ENCODE peak calls at places on chromosomes 2 and 18, in six cellular contexts. J is colonic mucosa, E is tibial nerve, H is A549, X is ascending aorta, K is IMR-90. P is an unnamed sample. For H3K4me1, the result is how much of the 10 kb centered on the place peaks cover.

GRCh38 chr2:201182650-201183372 is at the start of gene CASP10:
- DNase-seq in J (peak), E (no peak), H (peak), K (peak), X (no peak), P (no peak)

GRCh38 chr2:128346811-128347558 is 28.3 kb upstream of the HS6ST1 start:
- DNase-seq in J (no peak), H (no peak), X (no peak), E (no peak), K (no peak), P (no peak)

GRCh38 chr2:195559431-195559914 is 97.6 kb upstream of the SLC39A10 start:
- DNase-seq in H (no peak), X (no peak), E (no peak), K (peak), J (peak), P (no peak)

GRCh38 chr2:173062806-173063205 is 12.8 kb upstream of the MAP3K20 start:
- DNase-seq in E (no peak), K (peak), J (no peak), H (no peak), X (no peak), P (no peak)

GRCh38 chr2:6757215-6757614 is 108.5 kb downstream of the CMPK2 start:
- DNase-seq in J (no peak), X (no peak), E (no peak), K (no peak), H (no peak), P (no peak)

GRCh38 chr18:55404811-55405654 is 183.0 kb downstream of the TCF4 start:
- DNase-seq in H (no peak), K (no peak), X (no peak), E (no peak), J (no peak), P (no peak)

GRCh38 chr2:14756981-14757657 is 124.6 kb downstream of the LRATD1 start:
- DNase-seq in H (no peak), X (no peak), J (no peak), E (no peak), K (peak), P (no peak)

GRCh38 chr2:232523682-232524597 is 2.0 kb upstream of the CHRND start:
- DNase-seq in X (no peak), K (peak), E (no peak), H (peak), J (peak), P (no peak)

GRCh38 chr18:25737710-25738251 is 352.6 kb downstream of the SS18 start:
- DNase-seq in E (peak), J (no peak), X (no peak), K (peak), H (no peak), P (no peak)

GRCh38 chr2:218406949-218407703 is 7.5 kb downstream of the CTDSP1 start:
- DNase-seq in E (peak), X (peak), K (peak), H (no peak), J (peak), P (peak)

GRCh38 chr2:101120124-101120996 is 30.8 kb downstream of the TBC1D8 start:
- DNase-seq in K (peak), J (peak), E (peak), H (peak), X (peak), P (peak)

GRCh38 chr2:121074322-121074932 is 210.6 kb downstream of the TFCP2L1 start:
- DNase-seq in X (no peak), J (no peak), K (no peak), E (no peak), H (no peak), P (no peak)

DNA sequence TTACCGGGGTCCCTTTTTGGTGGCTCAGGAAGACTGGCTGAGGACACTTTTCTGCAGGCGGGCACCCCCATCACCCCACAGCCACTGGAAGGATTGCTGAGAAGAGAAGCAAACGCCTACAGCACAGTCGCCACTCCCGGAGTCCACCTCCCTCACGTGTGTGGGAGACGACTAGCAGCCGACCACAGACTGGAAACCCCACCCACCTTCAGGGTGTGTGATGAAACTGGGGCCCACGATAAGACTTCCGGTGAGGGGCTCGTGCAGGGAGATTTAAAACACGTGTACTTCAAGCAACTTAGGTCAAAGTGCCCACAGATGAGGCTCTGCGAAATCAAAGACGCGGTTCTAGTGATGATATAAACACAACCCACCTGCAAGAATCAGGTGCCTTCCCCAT is 26.3 kb downstream of the MBP start:
- DNase-seq in E (no peak), K (no peak), J (no peak), X (no peak), H (no peak), P (no peak)
- H3K4me1 ChIP-seq in E (half or more), K (under half), J (under half), X (under half), H (half or more), P (half or more)

GRCh38 chr2:126972272-126972626 is 73.6 kb downstream of the TEX51 start:
- DNase-seq in J (no peak), H (no peak), X (no peak), E (no peak), K (no peak), P (no peak)
- H3K4me3 ChIP-seq in J (peak), H (peak), X (peak), E (peak), K (no peak), P (peak)

DNA sequence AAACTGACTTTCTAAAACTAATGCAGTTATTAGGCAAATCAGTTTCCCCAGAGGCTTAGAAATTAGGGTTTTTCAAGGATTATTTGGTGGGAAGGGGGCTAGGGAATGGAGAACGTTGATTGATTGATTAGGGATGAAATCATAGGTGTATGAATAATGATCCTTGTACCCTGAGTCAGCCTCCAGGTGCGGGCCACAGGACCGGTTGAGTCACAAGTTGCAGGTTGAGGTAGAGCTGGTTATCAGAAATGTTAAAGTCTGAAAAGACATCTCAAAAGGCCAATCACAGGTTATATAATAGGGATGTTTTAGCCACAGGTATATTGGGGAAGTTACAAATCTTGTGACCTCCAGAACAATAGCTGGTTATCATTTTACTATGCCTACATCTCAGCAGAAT is 341.8 kb upstream of the GULP1 start:
- DNase-seq in E (no peak), J (no peak), K (no peak), X (no peak), H (no peak), P (no peak)
- TF ChIP-seq CTCF in E (no peak), J (no peak), K (no peak), X (no peak), H (no peak), P (no peak)

DNA sequence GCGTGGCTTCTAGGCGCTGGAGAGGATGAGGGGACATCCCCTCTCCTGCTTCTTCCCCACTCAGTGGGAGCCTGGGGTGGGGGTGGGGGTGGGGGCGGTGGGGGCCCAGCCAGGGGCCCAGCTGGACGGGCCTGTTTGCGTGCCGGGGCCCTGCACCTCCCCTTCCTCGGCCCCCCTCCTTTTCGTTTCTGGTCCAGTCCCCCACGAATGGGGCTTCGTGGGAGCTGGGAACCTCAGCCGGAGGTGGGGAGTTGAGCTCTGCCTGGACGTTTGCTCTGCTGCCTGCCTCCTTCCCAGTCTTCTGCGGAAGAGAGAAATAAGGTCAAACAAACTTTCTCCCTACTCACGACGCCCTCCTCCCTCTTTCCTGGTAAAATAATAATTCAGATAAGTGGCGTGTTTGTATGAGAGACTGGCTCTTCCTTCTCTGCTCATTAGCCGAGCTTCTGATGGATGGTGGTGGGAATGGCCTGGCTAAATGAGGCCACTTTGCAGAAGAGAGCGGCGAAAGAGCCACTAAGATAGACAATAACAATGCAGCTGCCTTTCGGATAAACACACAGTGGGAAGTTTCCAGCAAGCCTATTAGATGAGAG is 782 bp downstream of the MTA3 start:
- DNase-seq in X (no peak), J (peak), K (peak), H (peak), E (no peak), P (peak)
- H3K4me1 ChIP-seq in X (under half), J (under half), K (under half), H (under half), E (under half), P (under half)

GRCh38 chr2:74499269-74499939 is at the start of gene LBX2:
- DNase-seq in J (peak), K (no peak), X (no peak), H (no peak), E (no peak), P (no peak)

GRCh38 chr2:74496997-74497776 is 2.2 kb downstream of the LBX2 start:
- DNase-seq in J (no peak), K (no peak), E (no peak), H (no peak), X (no peak), P (no peak)

GRCh38 chr2:74497777-74498499 is 1.5 kb downstream of the LBX2 start:
- DNase-seq in H (no peak), X (no peak), J (peak), K (no peak), E (no peak), P (no peak)

GRCh38 chr2:74499940-74500577 is 656 bp upstream of the LBX2 start:
- DNase-seq in E (no peak), K (no peak), X (no peak), H (no peak), J (no peak), P (no peak)

GRCh38 chr2:74498500-74499268 is 719 bp downstream of the LBX2 start:
- DNase-seq in K (no peak), E (no peak), J (peak), H (no peak), X (no peak), P (no peak)
- H3K4me3 ChIP-seq in K (peak), E (peak), J (peak), H (no peak), X (peak), P (peak)

DNA sequence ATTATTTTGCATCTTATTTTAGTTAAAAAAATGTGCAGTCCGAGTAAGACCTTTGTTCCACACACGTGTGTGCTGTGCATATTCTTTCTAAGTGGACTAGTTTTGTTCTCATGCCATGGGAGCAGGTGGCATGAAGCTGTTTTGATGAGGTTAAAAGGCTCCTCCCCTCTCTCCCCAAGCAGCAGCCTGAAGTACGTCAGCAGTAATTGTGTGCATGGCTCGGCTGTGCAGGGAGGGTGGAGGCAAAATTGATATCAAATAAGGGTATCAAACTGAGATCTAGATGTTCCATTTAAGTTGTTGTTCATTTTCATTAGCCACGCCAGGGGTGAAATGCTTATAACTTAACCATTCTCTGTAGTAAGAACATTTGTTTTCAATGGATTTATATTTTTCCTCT is at the start of gene NYAP2:
- DNase-seq in X (no peak), E (no peak), K (no peak), J (no peak), H (no peak), P (no peak)
- TF ChIP-seq CTCF in X (no peak), E (no peak), K (no peak), J (no peak), H (no peak), P (no peak)

GRCh38 chr2:207155516-207155915 is 10.2 kb downstream of the KLF7 start:
- DNase-seq in J (no peak), X (no peak), H (no peak), K (no peak), E (no peak), P (no peak)

GRCh38 chr2:207153266-207153990 is 12.3 kb downstream of the KLF7 start:
- DNase-seq in J (no peak), E (no peak), X (no peak), H (no peak), K (no peak), P (no peak)

GRCh38 chr2:207156045-207156444 is 9.7 kb downstream of the KLF7 start:
- DNase-seq in E (no peak), K (no peak), X (no peak), J (no peak), H (no peak), P (no peak)

GRCh38 chr2:207156451-207157161 is 9.1 kb downstream of the KLF7 start:
- DNase-seq in X (no peak), K (no peak), E (no peak), H (no peak), J (no peak), P (no peak)

DNA sequence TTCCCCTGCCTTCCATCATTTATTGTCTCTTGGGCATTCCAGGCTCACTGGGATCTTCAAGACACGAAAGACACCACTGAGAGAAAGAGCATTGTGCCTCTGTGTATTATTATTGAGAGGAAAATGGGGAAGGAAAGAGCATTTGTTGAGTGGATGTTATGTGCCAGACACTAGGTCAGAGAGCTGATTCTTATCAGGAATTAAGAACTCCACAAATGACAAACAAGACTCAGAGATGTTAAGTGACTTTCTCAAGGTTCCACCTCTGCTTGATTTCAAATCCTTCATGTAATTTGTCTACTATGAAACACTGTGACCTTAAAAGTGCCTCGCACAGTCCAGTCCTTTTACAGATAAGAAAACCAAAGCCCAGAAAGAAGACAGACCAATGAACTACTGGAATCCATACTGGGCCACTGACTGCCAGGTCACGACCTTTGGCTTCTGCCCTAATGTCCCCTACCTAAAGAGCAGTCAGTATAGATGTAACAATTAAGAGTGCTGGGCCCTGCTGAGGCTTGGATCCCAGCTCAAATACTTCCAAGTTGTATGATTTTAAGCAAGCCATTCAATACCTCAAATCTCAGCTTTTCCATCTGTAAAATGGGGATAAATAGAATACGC is 11.1 kb downstream of the KLF7 start:
- DNase-seq in K (no peak), X (no peak), H (no peak), E (no peak), J (no peak), P (no peak)
- H3K4me1 ChIP-seq in K (under half), X (half or more), H (half or more), E (half or more), J (under half), P (half or more)

P was measured in left ventricle myocardium inferior.